ENCODE peak calls at places on chromosomes 7 and 10, in five cellular contexts. R is GM03348; C is activated CD8-positive, alpha-beta memory T cell treated with anti-CD3 and anti-CD28 coated beads for 48 hours; S is NCI-H1417; U is stimulated activated CD8-positive, alpha-beta memory T cell treated with anti-CD3 and anti-CD28 coated beads, Interleukin-12 subunit alpha, Interleukin-12 subunit beta, amount 100 ng/mL, for 1 hour. Y is an unnamed sample.

GRCh38 chr7:6648066-6648814 is 11.1 kb downstream of the ZNF316 start:
- DNase-seq in R (no peak), C (no peak), S (no peak), U (no peak), Y (no peak)

GRCh38 chr7:25708211-25708610 is 443.8 kb upstream of the NFE2L3 start:
- DNase-seq in R (no peak), C (no peak), S (no peak), U (no peak), Y (no peak)

GRCh38 chr10:71998840-71999194 is 34.6 kb downstream of the CHST3 start:
- DNase-seq in R (peak), C (no peak), S (no peak), U (no peak), Y (peak)

GRCh38 chr10:11270858-11271179 is 253.1 kb downstream of the CELF2 start:
- DNase-seq in R (no peak), C (no peak), S (no peak), U (no peak), Y (no peak)

GRCh38 chr7:148535227-148535626 is 55.3 kb upstream of the C7orf33 start:
- DNase-seq in R (no peak), C (no peak), S (peak), U (no peak), Y (peak)

GRCh38 chr7:87190806-87191205 is 28.7 kb downstream of the TMEM243 start:
- DNase-seq in R (no peak), C (no peak), S (no peak), U (no peak), Y (no peak)

GRCh38 chr7:83550100-83550499 is 98.8 kb downstream of the SEMA3E start:
- DNase-seq in R (peak), C (no peak), S (no peak), U (no peak), Y (no peak)

GRCh38 chr7:26813426-26813825 is 51.0 kb downstream of the SKAP2 start:
- DNase-seq in R (peak), C (no peak), S (no peak), U (no peak), Y (no peak)

GRCh38 chr10:3761916-3762708 is 22.9 kb downstream of the KLF6 start:
- DNase-seq in R (no peak), C (no peak), S (no peak), U (no peak), Y (peak)

GRCh38 chr7:1717095-1717483 is 47.0 kb downstream of the ELFN1 start:
- DNase-seq in R (no peak), C (no peak), S (no peak), U (no peak), Y (no peak)

GRCh38 chr10:19918800-19919199 is 102.6 kb downstream of the PLXDC2 start:
- DNase-seq in R (no peak), C (no peak), S (peak), U (no peak), Y (no peak)

GRCh38 chr10:78348416-78349164 is 314.9 kb downstream of the RPS24 start:
- DNase-seq in R (no peak), C (no peak), S (no peak), U (no peak), Y (peak)

GRCh38 chr7:100219271-100219737 is 445 bp upstream of the PVRIG start:
- DNase-seq in R (no peak), C (no peak), S (no peak), U (no peak), Y (no peak)

GRCh38 chr7:26195867-26196266 is 4.7 kb downstream of the HNRNPA2B1 start:
- DNase-seq in R (no peak), C (no peak), S (no peak), U (no peak), Y (no peak)

GRCh38 chr7:129126314-129126713 is 18.2 kb upstream of the TSPAN33 start:
- DNase-seq in R (no peak), C (no peak), S (no peak), U (no peak), Y (no peak)

GRCh38 chr10:14879055-14879800 is 562 bp downstream of the SUV39H2 start:
- DNase-seq in R (peak), C (peak), S (peak), U (no peak), Y (peak)

GRCh38 chr7:46853451-46853850 is 728.5 kb downstream of the TNS3 start:
- DNase-seq in R (peak), C (no peak), S (no peak), U (no peak), Y (no peak)

GRCh38 chr10:6240254-6240653 is 37.5 kb downstream of the PFKFB3 start:
- DNase-seq in R (no peak), C (no peak), S (no peak), U (no peak), Y (peak)

GRCh38 chr10:30365278-30365677 is 16.2 kb upstream of the MTPAP start:
- DNase-seq in R (no peak), C (no peak), S (no peak), U (no peak), Y (peak)

GRCh38 chr7:73520673-73521635 is 1.1 kb downstream of the BAZ1B start:
- DNase-seq in R (peak), C (no peak), S (peak), U (no peak), Y (no peak)

GRCh38 chr10:96390460-96390864 is 31.7 kb upstream of the OPALIN start:
- DNase-seq in R (no peak), C (no peak), S (no peak), U (no peak), Y (no peak)

GRCh38 chr7:44383566-44383965 is 58.2 kb upstream of the CAMK2B start:
- DNase-seq in R (peak), C (no peak), S (no peak), U (no peak), Y (peak)

GRCh38 chr10:79392020-79392398 is 44.7 kb downstream of the PPIF start:
- DNase-seq in R (no peak), C (no peak), S (no peak), U (no peak), Y (no peak)

GRCh38 chr7:57400531-57401155 is 49.3 kb upstream of the ZNF716 start:
- DNase-seq in R (no peak), C (no peak), S (no peak), U (no peak), Y (no peak)

Y was measured in islet precursor cell.